ENCODE peak calls at places on chromosomes 3 and 15, in six cellular contexts. I is activated CD4-positive, alpha-beta T cell treated with anti-CD3 and anti-CD28 coated beads, Interleukin-2, amount 50 U/mL, for 1 hour; U is cardiac muscle cell; E is uterus; O is fibroblast of lung; N is substantia nigra. W is an unnamed sample.

GRCh38 chr3:183144403-183144802 is 18.1 kb downstream of the LAMP3 start:
- DNase-seq in U (no peak), O (no peak), N (no peak), I (no peak), E (no peak), W (no peak)

GRCh38 chr3:44248152-44248551 is 6.5 kb downstream of the TOPAZ1 start:
- DNase-seq in I (no peak), E (no peak), N (no peak), O (no peak), U (no peak), W (no peak)

GRCh38 chr3:177199206-177199765 is 2.0 kb upstream of the TBL1XR1 start:
- DNase-seq in I (no peak), O (no peak), E (no peak), N (no peak), U (no peak), W (no peak)

GRCh38 chr3:168881804-168882203 is 781.7 kb downstream of the MECOM start:
- DNase-seq in I (no peak), N (no peak), O (peak), E (no peak), U (no peak), W (no peak)

GRCh38 chr3:168654700-168655099 is 559.0 kb upstream of the GOLIM4 start:
- DNase-seq in O (no peak), N (no peak), E (no peak), I (no peak), U (no peak), W (no peak)

GRCh38 chr15:63449711-63450110 is 54.7 kb upstream of the USP3 start:
- DNase-seq in I (no peak), N (no peak), U (peak), E (no peak), O (no peak), W (no peak)

GRCh38 chr15:75235760-75236729 is 22.1 kb upstream of the GOLGA6C start:
- DNase-seq in U (no peak), I (no peak), O (no peak), E (peak), N (no peak), W (no peak)

GRCh38 chr3:122415104-122415744 is 638 bp downstream of the WDR5B start:
- DNase-seq in N (no peak), E (no peak), O (peak), U (peak), I (peak), W (peak)

GRCh38 chr3:186496016-186496415 is 48.2 kb downstream of the CRYGS start:
- DNase-seq in O (no peak), U (no peak), I (no peak), E (no peak), N (no peak), W (no peak)

GRCh38 chr3:127598841-127599570 is 795 bp downstream of the MCM2 start:
- DNase-seq in E (no peak), N (no peak), I (no peak), U (no peak), O (no peak), W (peak)

GRCh38 chr15:47517737-47518136 is 199.6 kb upstream of the SEMA6D start:
- DNase-seq in N (no peak), I (no peak), U (peak), E (peak), O (peak), W (no peak)

GRCh38 chr3:8756671-8757070 is 12.7 kb downstream of the OXTR start:
- DNase-seq in I (no peak), O (peak), N (no peak), E (no peak), U (no peak), W (no peak)

GRCh38 chr3:33915796-33916589 is 117.6 kb downstream of the PDCD6IP start:
- DNase-seq in O (peak), E (no peak), I (no peak), U (peak), N (peak), W (no peak)

GRCh38 chr3:197711973-197712707 is 24.6 kb downstream of the RUBCN start:
- DNase-seq in E (peak), N (peak), I (peak), O (peak), U (peak), W (peak)

GRCh38 chr3:66376568-66376967 is 124.3 kb downstream of the LRIG1 start:
- DNase-seq in I (no peak), N (no peak), E (no peak), U (peak), O (peak), W (no peak)

GRCh38 chr3:49009391-49009790 is 2.2 kb downstream of the WDR6 start:
- DNase-seq in U (no peak), E (no peak), I (no peak), O (no peak), N (no peak), W (no peak)

GRCh38 chr3:50242371-50242770 is 6.4 kb downstream of the GNAI2 start:
- DNase-seq in I (no peak), U (no peak), E (no peak), N (no peak), O (no peak), W (no peak)

GRCh38 chr3:59749291-59749690 is 699.5 kb upstream of the CFAP20DC start:
- DNase-seq in O (no peak), I (no peak), E (no peak), U (no peak), N (no peak), W (no peak)

GRCh38 chr15:73632670-73633058 is 525 bp downstream of the NPTN start:
- DNase-seq in O (no peak), E (no peak), I (no peak), N (no peak), U (no peak), W (no peak)

GRCh38 chr3:14543446-14543845 is 3.3 kb upstream of the GRIP2 start:
- DNase-seq in N (no peak), O (no peak), I (no peak), E (no peak), U (no peak), W (no peak)

GRCh38 chr3:158405507-158405906 is 165.5 kb upstream of the MLF1 start:
- DNase-seq in U (no peak), I (no peak), N (no peak), E (no peak), O (no peak), W (no peak)

GRCh38 chr3:27544372-27544865 is 60.2 kb upstream of the SLC4A7 start:
- DNase-seq in I (no peak), O (peak), U (peak), N (no peak), E (no peak), W (no peak)

W was measured in SJCRH30.